ENCODE peak calls at places on chromosomes 3 and 15, in ten cellular contexts. One of them, this sample, is unnamed.

GRCh38 chr3:63977893-63978292 is 45.4 kb downstream of the PSMD6 start:
- DNase-seq in Calu3: no peak
- DNase-seq in cardiac fibroblast: no peak
- DNase-seq in cardiac muscle cell: no peak
- DNase-seq in GM20000: no peak
- DNase-seq in omental fat pad: no peak
- DNase-seq in B cell: no peak
- DNase-seq in IMR-90: no peak
- DNase-seq in endothelial cell: no peak
- DNase-seq in epithelial cell of esophagus: no peak
- DNase-seq in this sample: no peak

GRCh38 chr3:186283651-186284445 is 78.2 kb downstream of the DGKG start:
- DNase-seq in omental fat pad: no peak
- DNase-seq in epithelial cell of esophagus: peak; percentile 64
- DNase-seq in Calu3: no peak
- DNase-seq in GM20000: no peak
- DNase-seq in cardiac fibroblast: peak; percentile 88
- DNase-seq in IMR-90: peak; percentile 59
- DNase-seq in B cell: no peak
- DNase-seq in endothelial cell: no peak
- DNase-seq in cardiac muscle cell: no peak
- DNase-seq in this sample: no peak

GRCh38 chr3:49501842-49502241 is 31.8 kb downstream of the DAG1 start:
- DNase-seq in omental fat pad: no peak
- DNase-seq in Calu3: no peak
- DNase-seq in cardiac muscle cell: no peak
- DNase-seq in endothelial cell: no peak
- DNase-seq in cardiac fibroblast: no peak
- DNase-seq in IMR-90: no peak
- DNase-seq in epithelial cell of esophagus: no peak
- DNase-seq in B cell: no peak
- DNase-seq in GM20000: no peak
- DNase-seq in this sample: no peak

GRCh38 chr3:160016972-160017371 is 28.3 kb downstream of the IL12A start:
- DNase-seq in Calu3: peak; percentile 46
- DNase-seq in endothelial cell: no peak
- DNase-seq in GM20000: no peak
- DNase-seq in cardiac muscle cell: no peak
- DNase-seq in B cell: no peak
- DNase-seq in epithelial cell of esophagus: peak; percentile 8
- DNase-seq in IMR-90: peak; percentile 79
- DNase-seq in omental fat pad: no peak
- DNase-seq in cardiac fibroblast: no peak
- DNase-seq in this sample: peak; percentile 51

GRCh38 chr3:46931631-46932441 is 44.7 kb downstream of the CCDC12 start:
- DNase-seq in IMR-90: peak; percentile 39
- DNase-seq in GM20000: peak; percentile 32
- DNase-seq in endothelial cell: no peak
- DNase-seq in Calu3: peak; percentile 55
- DNase-seq in epithelial cell of esophagus: no peak
- DNase-seq in cardiac muscle cell: no peak
- DNase-seq in B cell: no peak
- DNase-seq in cardiac fibroblast: peak; percentile 34
- DNase-seq in omental fat pad: no peak
- DNase-seq in this sample: no peak

GRCh38 chr3:192887047-192887446 is 30.6 kb downstream of the MB21D2 start:
- DNase-seq in omental fat pad: no peak
- DNase-seq in cardiac fibroblast: peak; percentile 96
- DNase-seq in Calu3: peak; percentile 77
- DNase-seq in cardiac muscle cell: no peak
- DNase-seq in epithelial cell of esophagus: peak; percentile 92
- DNase-seq in B cell: no peak
- DNase-seq in endothelial cell: no peak
- DNase-seq in GM20000: no peak
- DNase-seq in IMR-90: peak; percentile 52
- DNase-seq in this sample: no peak

GRCh38 chr15:70519616-70520015 is 243.7 kb downstream of the UACA start:
- DNase-seq in Calu3: no peak
- DNase-seq in GM20000: no peak
- DNase-seq in B cell: peak; percentile 18
- DNase-seq in cardiac muscle cell: no peak
- DNase-seq in endothelial cell: no peak
- DNase-seq in omental fat pad: no peak
- DNase-seq in epithelial cell of esophagus: no peak
- DNase-seq in IMR-90: no peak
- DNase-seq in cardiac fibroblast: no peak
- DNase-seq in this sample: no peak

GRCh38 chr15:85642054-85642692 is 152.6 kb downstream of the KLHL25 start:
- DNase-seq in cardiac muscle cell: no peak
- DNase-seq in cardiac fibroblast: no peak
- DNase-seq in endothelial cell: no peak
- DNase-seq in B cell: no peak
- DNase-seq in omental fat pad: no peak
- DNase-seq in IMR-90: no peak
- DNase-seq in Calu3: no peak
- DNase-seq in GM20000: no peak
- DNase-seq in epithelial cell of esophagus: no peak
- DNase-seq in this sample: no peak

GRCh38 chr15:60110909-60111308 is 106.8 kb downstream of the FOXB1 start:
- DNase-seq in IMR-90: no peak
- DNase-seq in cardiac fibroblast: no peak
- DNase-seq in B cell: no peak
- DNase-seq in epithelial cell of esophagus: no peak
- DNase-seq in Calu3: no peak
- DNase-seq in cardiac muscle cell: no peak
- DNase-seq in omental fat pad: no peak
- DNase-seq in GM20000: no peak
- DNase-seq in endothelial cell: no peak
- DNase-seq in this sample: no peak

GRCh38 chr3:164851905-164852304 is 226.4 kb downstream of the SI start:
- DNase-seq in epithelial cell of esophagus: no peak
- DNase-seq in cardiac fibroblast: no peak
- DNase-seq in omental fat pad: no peak
- DNase-seq in B cell: no peak
- DNase-seq in GM20000: no peak
- DNase-seq in endothelial cell: no peak
- DNase-seq in Calu3: no peak
- DNase-seq in IMR-90: no peak
- DNase-seq in cardiac muscle cell: no peak
- DNase-seq in this sample: no peak

GRCh38 chr15:68751622-68752021 is 69.1 kb downstream of the ANP32A start:
- DNase-seq in omental fat pad: no peak
- DNase-seq in Calu3: no peak
- DNase-seq in cardiac muscle cell: no peak
- DNase-seq in GM20000: no peak
- DNase-seq in epithelial cell of esophagus: no peak
- DNase-seq in endothelial cell: no peak
- DNase-seq in IMR-90: no peak
- DNase-seq in cardiac fibroblast: no peak
- DNase-seq in B cell: no peak
- DNase-seq in this sample: no peak

GRCh38 chr3:39209329-39209970 is 17.1 kb upstream of the XIRP1 start:
- DNase-seq in cardiac muscle cell: no peak
- DNase-seq in GM20000: no peak
- DNase-seq in IMR-90: no peak
- DNase-seq in Calu3: no peak
- DNase-seq in B cell: no peak
- DNase-seq in endothelial cell: no peak
- DNase-seq in epithelial cell of esophagus: no peak
- DNase-seq in cardiac fibroblast: no peak
- DNase-seq in omental fat pad: no peak
- DNase-seq in this sample: no peak

GRCh38 chr15:67786646-67787045 is 38.7 kb upstream of the SKOR1 start:
- DNase-seq in cardiac muscle cell: no peak
- DNase-seq in epithelial cell of esophagus: no peak
- DNase-seq in cardiac fibroblast: no peak
- DNase-seq in Calu3: no peak
- DNase-seq in GM20000: no peak
- DNase-seq in B cell: no peak
- DNase-seq in endothelial cell: no peak
- DNase-seq in omental fat pad: no peak
- DNase-seq in IMR-90: no peak
- DNase-seq in this sample: no peak

GRCh38 chr15:73782339-73782979 is 29.3 kb upstream of the INSYN1 start:
- DNase-seq in GM20000: no peak
- DNase-seq in cardiac fibroblast: no peak
- DNase-seq in Calu3: no peak
- DNase-seq in omental fat pad: no peak
- DNase-seq in B cell: no peak
- DNase-seq in cardiac muscle cell: no peak
- DNase-seq in endothelial cell: no peak
- DNase-seq in epithelial cell of esophagus: no peak
- DNase-seq in IMR-90: no peak
- DNase-seq in this sample: no peak

GRCh38 chr15:52438047-52438446 is 90.6 kb downstream of the MYO5A start:
- DNase-seq in epithelial cell of esophagus: peak; percentile 74
- DNase-seq in B cell: no peak
- DNase-seq in GM20000: no peak
- DNase-seq in cardiac fibroblast: peak; percentile 61
- DNase-seq in Calu3: no peak
- DNase-seq in omental fat pad: no peak
- DNase-seq in cardiac muscle cell: no peak
- DNase-seq in IMR-90: peak; percentile 7
- DNase-seq in endothelial cell: no peak
- DNase-seq in this sample: no peak

GRCh38 chr3:101846709-101847108 is 2.6 kb upstream of the NFKBIZ start:
- DNase-seq in cardiac fibroblast: no peak
- DNase-seq in GM20000: no peak
- DNase-seq in IMR-90: no peak
- DNase-seq in B cell: no peak
- DNase-seq in Calu3: no peak
- DNase-seq in cardiac muscle cell: no peak
- DNase-seq in endothelial cell: no peak
- DNase-seq in omental fat pad: no peak
- DNase-seq in epithelial cell of esophagus: peak; percentile 75
- DNase-seq in this sample: no peak

GRCh38 chr3:52529376-52530333 is 4.0 kb downstream of the NT5DC2 start:
- DNase-seq in omental fat pad: no peak
- DNase-seq in cardiac muscle cell: no peak
- DNase-seq in cardiac fibroblast: peak; percentile 69
- DNase-seq in IMR-90: peak; percentile 46
- DNase-seq in B cell: peak; percentile 37
- DNase-seq in Calu3: no peak
- DNase-seq in endothelial cell: peak; percentile 3
- DNase-seq in epithelial cell of esophagus: no peak
- DNase-seq in GM20000: no peak
- DNase-seq in this sample: no peak

GRCh38 chr3:125110016-125110875 is 54.4 kb upstream of the HEG1 start:
- DNase-seq in Calu3: no peak
- DNase-seq in B cell: no peak
- DNase-seq in cardiac fibroblast: peak; percentile 93
- DNase-seq in epithelial cell of esophagus: peak; percentile 76
- DNase-seq in omental fat pad: no peak
- DNase-seq in endothelial cell: no peak
- DNase-seq in cardiac muscle cell: no peak
- DNase-seq in GM20000: no peak
- DNase-seq in IMR-90: peak; percentile 98
- DNase-seq in this sample: peak; percentile 76

GRCh38 chr15:75578948-75579908 is at the start of gene PTPN9:
- DNase-seq in GM20000: peak; percentile 90
- DNase-seq in Calu3: peak; percentile 82
- DNase-seq in endothelial cell: peak; percentile 82
- DNase-seq in B cell: peak; percentile 82
- DNase-seq in cardiac muscle cell: peak; percentile 91
- DNase-seq in omental fat pad: peak; percentile 36
- DNase-seq in cardiac fibroblast: peak; percentile 72
- DNase-seq in IMR-90: peak; percentile 76
- DNase-seq in epithelial cell of esophagus: peak; percentile 62
- DNase-seq in this sample: peak; percentile 77
- TF ChIP-seq CTCF in GM20000: no peak
- TF ChIP-seq CTCF in Calu3: peak; percentile 69
- TF ChIP-seq CTCF in endothelial cell: no peak
- TF ChIP-seq CTCF in B cell: peak; percentile 44
- TF ChIP-seq CTCF in cardiac muscle cell: peak; percentile 38
- TF ChIP-seq CTCF in omental fat pad: no peak
- TF ChIP-seq CTCF in cardiac fibroblast: peak; percentile 33
- TF ChIP-seq CTCF in IMR-90: peak; percentile 40
- TF ChIP-seq CTCF in epithelial cell of esophagus: peak; percentile 43
- TF ChIP-seq CTCF in this sample: peak; percentile 77

DNA sequence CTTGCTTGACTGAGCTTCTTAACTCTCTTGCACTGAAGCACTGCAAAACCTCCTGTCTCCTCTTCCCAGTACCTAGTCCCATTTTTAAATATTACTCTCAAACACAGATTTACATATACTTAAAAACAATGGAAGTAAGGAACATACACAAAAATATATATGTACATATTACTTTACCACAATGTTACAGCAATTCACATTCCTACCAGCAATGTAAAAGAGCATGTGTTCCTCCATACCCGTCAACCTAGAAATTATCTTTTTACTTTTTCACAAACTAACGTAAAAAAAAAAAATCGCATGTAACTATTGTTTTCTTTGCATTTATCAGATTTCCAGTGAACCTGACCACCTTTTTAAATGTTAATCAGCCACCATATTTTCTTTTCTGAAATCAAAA is 60.4 kb downstream of the RYK start:
- DNase-seq in endothelial cell: no peak
- DNase-seq in cardiac fibroblast: no peak
- DNase-seq in IMR-90: no peak
- DNase-seq in cardiac muscle cell: no peak
- DNase-seq in GM20000: no peak
- DNase-seq in B cell: no peak
- DNase-seq in Calu3: no peak
- DNase-seq in omental fat pad: no peak
- DNase-seq in epithelial cell of esophagus: no peak
- DNase-seq in this sample: no peak
- TF ChIP-seq CTCF in endothelial cell: no peak
- TF ChIP-seq CTCF in cardiac fibroblast: peak; percentile 9
- TF ChIP-seq CTCF in IMR-90: no peak
- TF ChIP-seq CTCF in cardiac muscle cell: no peak
- TF ChIP-seq CTCF in GM20000: no peak
- TF ChIP-seq CTCF in B cell: no peak
- TF ChIP-seq CTCF in Calu3: no peak
- TF ChIP-seq CTCF in omental fat pad: no peak
- TF ChIP-seq CTCF in epithelial cell of esophagus: peak; percentile 12
- TF ChIP-seq CTCF in this sample: no peak

DNA sequence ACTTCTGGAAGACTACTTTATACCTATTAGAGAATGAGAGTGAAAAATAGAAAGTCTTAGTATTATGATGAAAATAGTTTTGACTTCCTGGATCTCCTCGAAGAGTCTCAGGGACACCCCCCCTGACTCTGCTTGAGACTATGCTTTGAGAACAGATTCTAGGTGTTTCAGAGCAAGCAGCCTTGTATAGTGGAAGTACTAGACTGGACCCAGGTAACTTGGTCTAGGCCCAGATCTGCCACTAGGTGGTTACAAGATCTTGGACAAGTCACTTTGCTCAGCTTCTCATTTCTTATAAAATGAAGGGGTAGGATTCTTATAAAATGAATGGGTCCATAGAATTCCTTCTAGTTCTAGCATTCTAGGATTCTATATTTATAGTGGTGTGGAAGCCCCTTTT is 9.1 kb downstream of the ABHD5 start:
- DNase-seq in IMR-90: peak; percentile 28
- DNase-seq in Calu3: peak; percentile 26
- DNase-seq in GM20000: peak; percentile 41
- DNase-seq in omental fat pad: no peak
- DNase-seq in B cell: no peak
- DNase-seq in epithelial cell of esophagus: peak; percentile 66
- DNase-seq in cardiac muscle cell: no peak
- DNase-seq in endothelial cell: no peak
- DNase-seq in cardiac fibroblast: no peak
- DNase-seq in this sample: no peak
- TF ChIP-seq CTCF in IMR-90: peak; percentile 18
- TF ChIP-seq CTCF in Calu3: peak; percentile 23
- TF ChIP-seq CTCF in GM20000: no peak
- TF ChIP-seq CTCF in omental fat pad: no peak
- TF ChIP-seq CTCF in B cell: peak; percentile 42
- TF ChIP-seq CTCF in epithelial cell of esophagus: peak; percentile 64
- TF ChIP-seq CTCF in cardiac muscle cell: peak; percentile 28
- TF ChIP-seq CTCF in endothelial cell: no peak
- TF ChIP-seq CTCF in cardiac fibroblast: peak; percentile 35
- TF ChIP-seq CTCF in this sample: no peak

GRCh38 chr3:155956508-155957411 is 86.3 kb downstream of the GMPS start:
- DNase-seq in GM20000: no peak
- DNase-seq in cardiac fibroblast: no peak
- DNase-seq in Calu3: no peak
- DNase-seq in epithelial cell of esophagus: no peak
- DNase-seq in IMR-90: no peak
- DNase-seq in B cell: no peak
- DNase-seq in cardiac muscle cell: no peak
- DNase-seq in omental fat pad: no peak
- DNase-seq in endothelial cell: no peak
- DNase-seq in this sample: no peak
- TF ChIP-seq CTCF in GM20000: no peak
- TF ChIP-seq CTCF in cardiac fibroblast: no peak
- TF ChIP-seq CTCF in Calu3: no peak
- TF ChIP-seq CTCF in epithelial cell of esophagus: no peak
- TF ChIP-seq CTCF in IMR-90: no peak
- TF ChIP-seq CTCF in B cell: no peak
- TF ChIP-seq CTCF in cardiac muscle cell: no peak
- TF ChIP-seq CTCF in omental fat pad: no peak
- TF ChIP-seq CTCF in endothelial cell: no peak
- TF ChIP-seq CTCF in this sample: no peak